ENCODE peak calls at places on chromosomes 7 and 10, in five cellular contexts. One of them, this sample, is unnamed.

GRCh38 chr7:38548605-38549004 is 82.6 kb downstream of the AMPH start:
- DNase-seq in psoas muscle: no peak
- DNase-seq in Peyer's patch: no peak
- DNase-seq in AG09319: no peak
- DNase-seq in amniotic stem cell: no peak
- DNase-seq in this sample: no peak

GRCh38 chr7:11237742-11238141 is 264.1 kb downstream of the PHF14 start:
- DNase-seq in psoas muscle: no peak
- DNase-seq in Peyer's patch: no peak
- DNase-seq in AG09319: no peak
- DNase-seq in amniotic stem cell: no peak
- DNase-seq in this sample: no peak

GRCh38 chr10:88831709-88832108 is 19.9 kb downstream of the ANKRD22 start:
- DNase-seq in psoas muscle: no peak
- DNase-seq in Peyer's patch: no peak
- DNase-seq in AG09319: no peak
- DNase-seq in amniotic stem cell: no peak
- DNase-seq in this sample: no peak

GRCh38 chr10:4766449-4766848 is 59.6 kb upstream of the AKR1E2 start:
- DNase-seq in psoas muscle: no peak
- DNase-seq in Peyer's patch: no peak
- DNase-seq in AG09319: no peak
- DNase-seq in amniotic stem cell: no peak
- DNase-seq in this sample: no peak

GRCh38 chr7:30612658-30613265 is 18.1 kb downstream of the GARS1 start:
- DNase-seq in psoas muscle: no peak
- DNase-seq in Peyer's patch: no peak
- DNase-seq in AG09319: no peak
- DNase-seq in amniotic stem cell: no peak
- DNase-seq in this sample: no peak

GRCh38 chr10:4981722-4982471 is 18.7 kb downstream of the AKR1C1 start:
- DNase-seq in psoas muscle: no peak
- DNase-seq in Peyer's patch: peak
- DNase-seq in AG09319: no peak
- DNase-seq in amniotic stem cell: no peak
- DNase-seq in this sample: no peak

GRCh38 chr7:155594163-155594732 is 47.9 kb upstream of the CNPY1 start:
- DNase-seq in psoas muscle: no peak
- DNase-seq in Peyer's patch: no peak
- DNase-seq in AG09319: no peak
- DNase-seq in amniotic stem cell: no peak
- DNase-seq in this sample: no peak

GRCh38 chr10:58851606-58852005 is 324.8 kb upstream of the PHYHIPL start:
- DNase-seq in psoas muscle: no peak
- DNase-seq in Peyer's patch: no peak
- DNase-seq in AG09319: no peak
- DNase-seq in amniotic stem cell: no peak
- DNase-seq in this sample: no peak

GRCh38 chr10:42830237-42830636 is 47.6 kb downstream of the BMS1 start:
- DNase-seq in psoas muscle: no peak
- DNase-seq in Peyer's patch: no peak
- DNase-seq in AG09319: no peak
- DNase-seq in amniotic stem cell: no peak
- DNase-seq in this sample: no peak

GRCh38 chr10:68784476-68784875 is 42.9 kb upstream of the STOX1 start:
- DNase-seq in psoas muscle: no peak
- DNase-seq in Peyer's patch: no peak
- DNase-seq in AG09319: no peak
- DNase-seq in amniotic stem cell: no peak
- DNase-seq in this sample: no peak

GRCh38 chr10:131183546-131184045 is 127.9 kb downstream of the TCERG1L start:
- DNase-seq in psoas muscle: no peak
- DNase-seq in Peyer's patch: peak
- DNase-seq in AG09319: no peak
- DNase-seq in amniotic stem cell: no peak
- DNase-seq in this sample: no peak

GRCh38 chr7:128874140-128875031 is 11.7 kb downstream of the ATP6V1F start:
- DNase-seq in psoas muscle: peak
- DNase-seq in Peyer's patch: peak
- DNase-seq in AG09319: no peak
- DNase-seq in amniotic stem cell: no peak
- DNase-seq in this sample: no peak

GRCh38 chr10:112250555-112250954 is 32.6 kb upstream of the TECTB start:
- DNase-seq in psoas muscle: no peak
- DNase-seq in Peyer's patch: no peak
- DNase-seq in AG09319: no peak
- DNase-seq in amniotic stem cell: no peak
- DNase-seq in this sample: no peak

This sample was measured in stromal cell of bone marrow.